ENCODE peak calls at places on chromosome 9, in nine cellular contexts. One of them, this sample, is unnamed.

GRCh38 chr9:93963969-93964368 is 8.8 kb upstream of the BARX1 start:
- DNase-seq in endothelial cell: no peak
- DNase-seq in retinal pigment epithelial cell: no peak
- DNase-seq in GM23338: no peak
- DNase-seq in fibroblast of mammary gland: no peak
- DNase-seq in OCI-LY7: no peak
- DNase-seq in CD4-positive, alpha-beta T cell: peak; percentile 29
- DNase-seq in coronary artery: peak; percentile 31
- DNase-seq in ascending aorta: no peak
- DNase-seq in this sample: no peak

GRCh38 chr9:34256104-34256503 is 73.0 kb downstream of the KIF24 start:
- DNase-seq in endothelial cell: no peak
- DNase-seq in ascending aorta: no peak
- DNase-seq in OCI-LY7: peak; percentile 34
- DNase-seq in CD4-positive, alpha-beta T cell: no peak
- DNase-seq in coronary artery: no peak
- DNase-seq in GM23338: peak; percentile 44
- DNase-seq in fibroblast of mammary gland: no peak
- DNase-seq in retinal pigment epithelial cell: no peak
- DNase-seq in this sample: no peak

GRCh38 chr9:79390077-79390673 is 181.6 kb upstream of the TLE4 start:
- DNase-seq in OCI-LY7: no peak
- DNase-seq in ascending aorta: no peak
- DNase-seq in GM23338: no peak
- DNase-seq in CD4-positive, alpha-beta T cell: no peak
- DNase-seq in retinal pigment epithelial cell: no peak
- DNase-seq in coronary artery: no peak
- DNase-seq in endothelial cell: no peak
- DNase-seq in fibroblast of mammary gland: no peak
- DNase-seq in this sample: no peak

GRCh38 chr9:92728831-92729734 is 35.5 kb downstream of the BICD2 start:
- DNase-seq in GM23338: peak; percentile 51
- DNase-seq in fibroblast of mammary gland: peak; percentile 19
- DNase-seq in ascending aorta: no peak
- DNase-seq in OCI-LY7: peak; percentile 91
- DNase-seq in coronary artery: no peak
- DNase-seq in endothelial cell: no peak
- DNase-seq in CD4-positive, alpha-beta T cell: peak; percentile 25
- DNase-seq in retinal pigment epithelial cell: no peak
- DNase-seq in this sample: peak; percentile 80

GRCh38 chr9:96512240-96512639 is 62.3 kb downstream of the HABP4 start:
- DNase-seq in endothelial cell: no peak
- DNase-seq in retinal pigment epithelial cell: no peak
- DNase-seq in coronary artery: no peak
- DNase-seq in OCI-LY7: no peak
- DNase-seq in ascending aorta: no peak
- DNase-seq in CD4-positive, alpha-beta T cell: no peak
- DNase-seq in fibroblast of mammary gland: no peak
- DNase-seq in GM23338: no peak
- DNase-seq in this sample: no peak

GRCh38 chr9:68664036-68664435 is 41.0 kb upstream of the PIP5K1B start:
- DNase-seq in GM23338: no peak
- DNase-seq in CD4-positive, alpha-beta T cell: no peak
- DNase-seq in OCI-LY7: no peak
- DNase-seq in ascending aorta: no peak
- DNase-seq in retinal pigment epithelial cell: no peak
- DNase-seq in coronary artery: no peak
- DNase-seq in endothelial cell: no peak
- DNase-seq in fibroblast of mammary gland: no peak
- DNase-seq in this sample: no peak

GRCh38 chr9:117305454-117305853 is 109.4 kb downstream of the ASTN2 start:
- DNase-seq in endothelial cell: no peak
- DNase-seq in CD4-positive, alpha-beta T cell: no peak
- DNase-seq in ascending aorta: no peak
- DNase-seq in GM23338: no peak
- DNase-seq in fibroblast of mammary gland: no peak
- DNase-seq in coronary artery: no peak
- DNase-seq in OCI-LY7: no peak
- DNase-seq in retinal pigment epithelial cell: no peak
- DNase-seq in this sample: no peak

GRCh38 chr9:126638571-126639132 is 24.9 kb downstream of the LMX1B start:
- DNase-seq in endothelial cell: no peak
- DNase-seq in CD4-positive, alpha-beta T cell: no peak
- DNase-seq in fibroblast of mammary gland: no peak
- DNase-seq in coronary artery: no peak
- DNase-seq in GM23338: peak; percentile 84
- DNase-seq in ascending aorta: no peak
- DNase-seq in retinal pigment epithelial cell: no peak
- DNase-seq in OCI-LY7: no peak
- DNase-seq in this sample: no peak

GRCh38 chr9:27497883-27498553 is 26.1 kb upstream of the IFNK start:
- DNase-seq in CD4-positive, alpha-beta T cell: no peak
- DNase-seq in retinal pigment epithelial cell: no peak
- DNase-seq in endothelial cell: no peak
- DNase-seq in coronary artery: no peak
- DNase-seq in GM23338: no peak
- DNase-seq in ascending aorta: no peak
- DNase-seq in OCI-LY7: no peak
- DNase-seq in fibroblast of mammary gland: no peak
- DNase-seq in this sample: no peak

GRCh38 chr9:113609562-113610318 is 146.2 kb downstream of the RGS3 start:
- DNase-seq in fibroblast of mammary gland: peak; percentile 32
- DNase-seq in coronary artery: peak; percentile 94
- DNase-seq in retinal pigment epithelial cell: no peak
- DNase-seq in CD4-positive, alpha-beta T cell: no peak
- DNase-seq in OCI-LY7: no peak
- DNase-seq in GM23338: peak; percentile 81
- DNase-seq in ascending aorta: no peak
- DNase-seq in endothelial cell: peak; percentile 71
- DNase-seq in this sample: no peak

GRCh38 chr9:120694559-120694958 is 19.7 kb downstream of the MEGF9 start:
- DNase-seq in GM23338: no peak
- DNase-seq in coronary artery: no peak
- DNase-seq in retinal pigment epithelial cell: no peak
- DNase-seq in endothelial cell: no peak
- DNase-seq in OCI-LY7: no peak
- DNase-seq in ascending aorta: no peak
- DNase-seq in CD4-positive, alpha-beta T cell: no peak
- DNase-seq in fibroblast of mammary gland: no peak
- DNase-seq in this sample: no peak
- TF ChIP-seq CTCF in GM23338: no peak
- TF ChIP-seq CTCF in coronary artery: no peak
- TF ChIP-seq CTCF in retinal pigment epithelial cell: no peak
- TF ChIP-seq CTCF in endothelial cell: no peak
- TF ChIP-seq CTCF in OCI-LY7: no peak
- TF ChIP-seq CTCF in ascending aorta: no peak
- TF ChIP-seq CTCF in CD4-positive, alpha-beta T cell: no peak
- TF ChIP-seq CTCF in fibroblast of mammary gland: no peak
- TF ChIP-seq CTCF in this sample: no peak

GRCh38 chr9:120505186-120505585 is 74.8 kb downstream of the CDK5RAP2 start:
- DNase-seq in fibroblast of mammary gland: peak; percentile 62
- DNase-seq in GM23338: peak; percentile 12
- DNase-seq in retinal pigment epithelial cell: no peak
- DNase-seq in OCI-LY7: no peak
- DNase-seq in ascending aorta: no peak
- DNase-seq in coronary artery: no peak
- DNase-seq in CD4-positive, alpha-beta T cell: no peak
- DNase-seq in endothelial cell: no peak
- DNase-seq in this sample: no peak
- TF ChIP-seq CTCF in fibroblast of mammary gland: peak; percentile 38
- TF ChIP-seq CTCF in GM23338: peak; percentile 63
- TF ChIP-seq CTCF in retinal pigment epithelial cell: no peak
- TF ChIP-seq CTCF in OCI-LY7: no peak
- TF ChIP-seq CTCF in ascending aorta: no peak
- TF ChIP-seq CTCF in coronary artery: no peak
- TF ChIP-seq CTCF in CD4-positive, alpha-beta T cell: no peak
- TF ChIP-seq CTCF in endothelial cell: no peak
- TF ChIP-seq CTCF in this sample: no peak

DNA sequence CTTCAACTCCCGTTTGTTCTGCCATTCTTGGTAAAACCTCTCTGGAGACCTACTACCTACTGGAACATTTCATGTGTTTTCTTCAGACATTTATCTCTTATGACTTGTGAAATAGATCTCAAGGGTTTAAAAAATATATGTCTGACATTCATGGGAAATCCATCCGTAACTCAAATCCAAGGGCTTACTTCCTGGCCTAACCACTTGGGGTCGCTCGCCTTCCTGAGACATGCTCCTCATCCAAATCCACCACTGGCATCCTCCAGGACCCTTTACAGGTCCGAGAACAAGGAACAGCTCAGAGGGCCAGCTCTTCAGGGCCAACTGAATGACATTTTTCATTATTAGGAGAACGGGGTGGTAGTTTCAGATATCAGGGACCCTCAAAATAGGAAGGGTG is 235.1 kb upstream of the TUT7 start:
- DNase-seq in GM23338: peak; percentile 73
- DNase-seq in retinal pigment epithelial cell: no peak
- DNase-seq in fibroblast of mammary gland: no peak
- DNase-seq in OCI-LY7: no peak
- DNase-seq in coronary artery: no peak
- DNase-seq in endothelial cell: peak; percentile 17
- DNase-seq in ascending aorta: no peak
- DNase-seq in CD4-positive, alpha-beta T cell: no peak
- DNase-seq in this sample: no peak
- TF ChIP-seq CTCF in GM23338: peak; percentile 83
- TF ChIP-seq CTCF in retinal pigment epithelial cell: no peak
- TF ChIP-seq CTCF in fibroblast of mammary gland: peak; percentile 2
- TF ChIP-seq CTCF in OCI-LY7: peak; percentile 33
- TF ChIP-seq CTCF in coronary artery: no peak
- TF ChIP-seq CTCF in endothelial cell: peak; percentile 25
- TF ChIP-seq CTCF in ascending aorta: no peak
- TF ChIP-seq CTCF in CD4-positive, alpha-beta T cell: no peak
- TF ChIP-seq CTCF in this sample: no peak

GRCh38 chr9:4923580-4924544 is 61.2 kb upstream of the JAK2 start:
- DNase-seq in endothelial cell: no peak
- DNase-seq in ascending aorta: no peak
- DNase-seq in GM23338: peak; percentile 35
- DNase-seq in OCI-LY7: peak; percentile 55
- DNase-seq in retinal pigment epithelial cell: no peak
- DNase-seq in coronary artery: no peak
- DNase-seq in fibroblast of mammary gland: peak; percentile 61
- DNase-seq in CD4-positive, alpha-beta T cell: no peak
- DNase-seq in this sample: peak; percentile 48
- TF ChIP-seq CTCF in endothelial cell: peak; percentile 19
- TF ChIP-seq CTCF in ascending aorta: peak; percentile 27
- TF ChIP-seq CTCF in GM23338: peak; percentile 36
- TF ChIP-seq CTCF in OCI-LY7: peak; percentile 83
- TF ChIP-seq CTCF in retinal pigment epithelial cell: peak; percentile 48
- TF ChIP-seq CTCF in coronary artery: no peak
- TF ChIP-seq CTCF in fibroblast of mammary gland: peak; percentile 43
- TF ChIP-seq CTCF in CD4-positive, alpha-beta T cell: peak; percentile 62
- TF ChIP-seq CTCF in this sample: peak; percentile 52

DNA sequence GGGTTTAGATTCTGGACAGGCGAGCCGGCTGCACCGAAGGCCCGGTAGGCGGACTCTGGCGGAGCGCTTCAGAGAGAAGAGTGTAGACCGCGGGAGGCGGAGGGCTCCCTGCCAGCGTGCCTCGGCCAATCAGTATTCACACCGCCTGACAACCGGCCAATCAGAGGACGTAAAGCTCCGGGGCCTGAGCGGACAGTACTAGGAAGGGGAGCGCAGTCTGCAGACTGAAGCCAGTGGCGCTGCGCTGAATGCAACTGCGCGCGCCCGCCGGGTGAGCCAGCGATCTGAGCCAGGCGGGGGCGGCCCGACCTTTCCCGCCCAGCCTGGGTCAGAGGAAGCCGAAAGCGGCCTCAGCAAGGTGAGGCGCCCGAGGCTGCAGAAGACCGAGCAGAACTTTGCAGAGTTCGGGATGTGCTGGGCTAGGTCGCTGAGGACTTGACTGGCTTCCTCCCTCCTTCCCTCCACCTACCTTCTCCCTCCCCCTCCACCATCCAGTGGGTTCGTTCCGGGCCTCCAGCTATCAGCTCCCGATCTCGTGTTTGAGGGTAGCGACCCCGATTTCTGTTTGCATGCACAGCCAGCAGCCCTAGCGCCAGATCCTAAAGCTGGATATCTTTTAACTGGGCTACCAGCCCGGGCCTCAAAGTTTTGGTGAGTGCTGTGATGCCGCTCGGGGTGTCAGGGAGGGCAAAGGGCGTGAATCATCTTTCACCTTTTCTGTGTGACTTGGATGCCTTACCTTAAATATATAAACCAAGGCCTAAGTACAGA is at the start of gene DMRT2:
- DNase-seq in ascending aorta: peak; percentile 37
- DNase-seq in CD4-positive, alpha-beta T cell: no peak
- DNase-seq in GM23338: peak; percentile 98
- DNase-seq in fibroblast of mammary gland: peak; percentile 90
- DNase-seq in retinal pigment epithelial cell: peak; percentile 10
- DNase-seq in coronary artery: no peak
- DNase-seq in OCI-LY7: peak; percentile 93
- DNase-seq in endothelial cell: peak; percentile 91
- DNase-seq in this sample: peak; percentile 75
- TF ChIP-seq CTCF in ascending aorta: no peak
- TF ChIP-seq CTCF in CD4-positive, alpha-beta T cell: no peak
- TF ChIP-seq CTCF in GM23338: no peak
- TF ChIP-seq CTCF in fibroblast of mammary gland: no peak
- TF ChIP-seq CTCF in retinal pigment epithelial cell: no peak
- TF ChIP-seq CTCF in coronary artery: no peak
- TF ChIP-seq CTCF in OCI-LY7: no peak
- TF ChIP-seq CTCF in endothelial cell: no peak
- TF ChIP-seq CTCF in this sample: no peak

DNA sequence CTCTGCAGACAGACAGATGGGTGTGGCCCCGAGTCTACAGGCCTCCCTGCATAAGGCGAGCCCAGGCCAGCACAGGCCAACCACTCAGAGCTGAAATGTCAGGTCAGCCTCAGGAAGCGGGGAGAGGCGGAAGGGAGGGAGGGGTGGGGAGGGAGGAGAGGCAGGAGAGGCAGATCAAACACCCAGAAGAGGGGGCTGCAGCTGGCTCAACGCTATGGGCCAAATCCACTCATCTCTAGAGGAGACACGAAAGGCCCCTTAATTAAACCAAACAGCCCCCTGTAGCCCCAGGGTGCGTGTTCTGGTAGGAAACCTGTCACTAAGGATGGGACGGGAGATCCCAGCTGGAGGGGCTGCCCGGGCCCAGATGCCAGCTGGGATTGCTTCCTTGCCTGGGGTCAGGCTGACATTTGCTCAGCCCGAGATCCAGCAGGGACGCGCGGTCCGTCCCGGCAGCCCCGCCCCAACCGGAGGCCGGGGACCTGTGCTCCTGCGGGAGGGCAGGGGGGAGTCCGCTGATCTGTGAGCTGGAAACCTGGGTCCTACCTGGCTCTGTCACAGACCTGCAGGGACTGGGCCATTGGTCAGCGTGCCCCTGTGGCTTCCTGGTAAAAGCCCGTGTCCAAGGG is 97.2 kb upstream of the SARDH start:
- DNase-seq in endothelial cell: no peak
- DNase-seq in ascending aorta: no peak
- DNase-seq in OCI-LY7: no peak
- DNase-seq in coronary artery: no peak
- DNase-seq in CD4-positive, alpha-beta T cell: no peak
- DNase-seq in retinal pigment epithelial cell: no peak
- DNase-seq in fibroblast of mammary gland: no peak
- DNase-seq in GM23338: no peak
- DNase-seq in this sample: no peak
- TF ChIP-seq CTCF in endothelial cell: no peak
- TF ChIP-seq CTCF in ascending aorta: no peak
- TF ChIP-seq CTCF in OCI-LY7: no peak
- TF ChIP-seq CTCF in coronary artery: no peak
- TF ChIP-seq CTCF in CD4-positive, alpha-beta T cell: no peak
- TF ChIP-seq CTCF in retinal pigment epithelial cell: no peak
- TF ChIP-seq CTCF in fibroblast of mammary gland: no peak
- TF ChIP-seq CTCF in GM23338: no peak
- TF ChIP-seq CTCF in this sample: no peak

GRCh38 chr9:89919171-89919681 is 314.4 kb downstream of the GADD45G start:
- DNase-seq in endothelial cell: peak; percentile 47
- DNase-seq in CD4-positive, alpha-beta T cell: no peak
- DNase-seq in GM23338: peak; percentile 82
- DNase-seq in ascending aorta: no peak
- DNase-seq in coronary artery: no peak
- DNase-seq in fibroblast of mammary gland: no peak
- DNase-seq in OCI-LY7: peak; percentile 40
- DNase-seq in retinal pigment epithelial cell: no peak
- DNase-seq in this sample: peak; percentile 78
- TF ChIP-seq CTCF in endothelial cell: peak; percentile 17
- TF ChIP-seq CTCF in CD4-positive, alpha-beta T cell: no peak
- TF ChIP-seq CTCF in GM23338: peak; percentile 79
- TF ChIP-seq CTCF in ascending aorta: no peak
- TF ChIP-seq CTCF in coronary artery: no peak
- TF ChIP-seq CTCF in fibroblast of mammary gland: no peak
- TF ChIP-seq CTCF in OCI-LY7: peak; percentile 57
- TF ChIP-seq CTCF in retinal pigment epithelial cell: no peak
- TF ChIP-seq CTCF in this sample: peak; percentile 63